ENCODE peak calls at places on chromosomes 12 and 14, in four cellular contexts. P is HL-60, A is heart left ventricle, B is T47D. O is an unnamed sample.

GRCh38 chr12:68180792-68181744 is 21.5 kb upstream of the IFNG start:
- DNase-seq in P (no peak), B (no peak), A (no peak), O (no peak)

GRCh38 chr12:118098456-118098855 is 5.4 kb downstream of the VSIG10 start:
- DNase-seq in P (no peak), A (no peak), B (no peak), O (no peak)

GRCh38 chr12:71242511-71242910 is 84.7 kb upstream of the TSPAN8 start:
- DNase-seq in A (no peak), B (no peak), P (no peak), O (no peak)

GRCh38 chr12:3102721-3103410 is 25.7 kb downstream of the TSPAN9 start:
- DNase-seq in A (no peak), P (no peak), B (no peak), O (no peak)

GRCh38 chr12:8493084-8493483 is 20.2 kb upstream of the CLEC4D start:
- DNase-seq in P (peak), A (no peak), B (no peak), O (no peak)

GRCh38 chr12:47777741-47778558 is 4.9 kb downstream of the SLC48A1 start:
- DNase-seq in P (peak), B (no peak), A (no peak), O (peak)

GRCh38 chr12:111056618-111057521 is 136.5 kb upstream of the MYL2 start:
- DNase-seq in A (no peak), P (peak), B (no peak), O (no peak)

GRCh38 chr12:26878661-26879119 is 45.7 kb upstream of the ITPR2 start:
- DNase-seq in B (no peak), P (no peak), A (peak), O (peak)

GRCh38 chr12:65628061-65628460 is 196.2 kb upstream of the HMGA2 start:
- DNase-seq in P (no peak), A (no peak), B (no peak), O (no peak)

GRCh38 chr12:76303989-76304460 is 44.2 kb downstream of the BBS10 start:
- DNase-seq in P (no peak), A (no peak), B (no peak), O (no peak)

GRCh38 chr14:90678846-90679362 is 137.3 kb downstream of the TTC7B start:
- DNase-seq in A (no peak), P (no peak), B (no peak), O (no peak)

GRCh38 chr12:42483534-42483857 is 106.0 kb downstream of the PRICKLE1 start:
- DNase-seq in P (no peak), A (peak), B (no peak), O (no peak)

GRCh38 chr12:124498178-124498869 is 69.1 kb downstream of the NCOR2 start:
- DNase-seq in A (no peak), B (no peak), P (no peak), O (no peak)

GRCh38 chr12:128387811-128388422 is 120.9 kb downstream of the TMEM132C start:
- DNase-seq in A (no peak), B (peak), P (no peak), O (peak)

GRCh38 chr12:51591020-51591901 is at the start of gene SCN8A:
- DNase-seq in B (peak), P (peak), A (peak), O (peak)

O was measured in Right ventricle myocardium superior.